ENCODE peak calls at places on chromosomes 1 and 21, in four cellular contexts. K is progenitor cell of endocrine pancreas, X is MCF 10A, E is heart right ventricle. H is an unnamed sample.
A peak's percentile ranks its signal among the peaks of the same experiment; 100 is the strongest.

GRCh38 chr1:235090406-235091069 is 38.1 kb downstream of the TOMM20 start:
- DNase-seq in K (no peak), X (no peak), E (no peak), H (no peak)

GRCh38 chr1:203519896-203520295 is 25.9 kb downstream of the OPTC start:
- DNase-seq in K (no peak), X (no peak), E (no peak), H (no peak)

GRCh38 chr1:206905295-206906164 is 8.3 kb downstream of the IL24 start:
- DNase-seq in K (no peak), X (peak; percentile 97), E (no peak), H (no peak)

GRCh38 chr1:59846209-59846894 is 31.6 kb downstream of the HOOK1 start:
- DNase-seq in K (no peak), X (no peak), E (no peak), H (no peak)

GRCh38 chr21:21898801-21899200 is 900.6 kb downstream of the NCAM2 start:
- DNase-seq in K (no peak), X (no peak), E (no peak), H (no peak)

GRCh38 chr1:113205980-113206766 is 133.2 kb downstream of the LRIG2 start:
- DNase-seq in K (no peak), X (no peak), E (no peak), H (no peak)

GRCh38 chr1:55146781-55147180 is 68.4 kb downstream of the USP24 start:
- DNase-seq in K (no peak), X (peak; percentile 55), E (peak; percentile 24), H (no peak)

GRCh38 chr1:54125671-54126070 is 27.1 kb downstream of the CDCP2 start:
- DNase-seq in K (no peak), X (peak; percentile 36), E (peak; percentile 19), H (no peak)

GRCh38 chr1:174398246-174398645 is 49.5 kb upstream of the GPR52 start:
- DNase-seq in K (no peak), X (no peak), E (no peak), H (no peak)

GRCh38 chr1:21313146-21313885 is 23.1 kb upstream of the ECE1 start:
- DNase-seq in K (no peak), X (no peak), E (no peak), H (no peak)

GRCh38 chr1:218525451-218526197 is 180.5 kb downstream of the TGFB2 start:
- DNase-seq in K (no peak), X (no peak), E (no peak), H (no peak)

GRCh38 chr21:25721987-25722386 is 12.7 kb downstream of the ATP5PF start:
- DNase-seq in K (no peak), X (no peak), E (no peak), H (no peak)

GRCh38 chr1:58755468-58755872 is 28.4 kb downstream of the JUN start:
- DNase-seq in K (no peak), X (peak; percentile 98), E (peak; percentile 61), H (no peak)

GRCh38 chr1:53511933-53512806 is 53.0 kb downstream of the DMRTB1 start:
- DNase-seq in K (no peak), X (peak; percentile 59), E (peak; percentile 45), H (no peak)

GRCh38 chr1:221035680-221036153 is 156.5 kb downstream of the HLX start:
- DNase-seq in K (no peak), X (peak; percentile 83), E (peak; percentile 13), H (no peak)

GRCh38 chr1:108096089-108096488 is 104.1 kb downstream of the SLC25A24 start:
- DNase-seq in K (no peak), X (no peak), E (no peak), H (no peak)

GRCh38 chr1:89277725-89278124 is 5.1 kb upstream of the GBP5 start:
- DNase-seq in K (no peak), X (no peak), E (no peak), H (no peak)

GRCh38 chr1:162349635-162350330 is 26.9 kb downstream of the SPATA46 start:
- DNase-seq in K (no peak), X (peak; percentile 81), E (no peak), H (no peak)

GRCh38 chr1:202967684-202968281 is 726 bp upstream of the CYB5R1 start:
- DNase-seq in K (no peak), X (no peak), E (peak; percentile 13), H (no peak)

GRCh38 chr1:116118471-116118870 is 7.3 kb downstream of the MAB21L3 start:
- DNase-seq in K (no peak), X (no peak), E (no peak), H (no peak)

GRCh38 chr1:25621876-25622275 is 5.3 kb downstream of the MAN1C1 start:
- DNase-seq in K (no peak), X (no peak), E (no peak), H (no peak)

GRCh38 chr1:186984959-186985358 is 156.2 kb downstream of the PLA2G4A start:
- DNase-seq in K (no peak), X (no peak), E (no peak), H (no peak)

GRCh38 chr1:14794136-14794768 is 195.8 kb downstream of the KAZN start:
- DNase-seq in K (no peak), X (no peak), E (no peak), H (no peak)

GRCh38 chr1:207670192-207670591 is 25.3 kb downstream of the CR1L start:
- DNase-seq in K (no peak), X (no peak), E (no peak), H (no peak)

GRCh38 chr1:42756956-42757891 is 9.6 kb downstream of the P3H1 start:
- DNase-seq in K (no peak), X (peak; percentile 70), E (no peak), H (no peak)

GRCh38 chr1:212620293-212620692 is 11.7 kb downstream of the ATF3 start:
- DNase-seq in K (no peak), X (no peak), E (no peak), H (no peak)

GRCh38 chr1:167663002-167663772 is 33.2 kb downstream of the RCSD1 start:
- DNase-seq in K (no peak), X (peak; percentile 99), E (peak; percentile 42), H (no peak)

GRCh38 chr1:8456306-8456912 is 138.5 kb downstream of the SLC45A1 start:
- DNase-seq in K (no peak), X (peak; percentile 44), E (no peak), H (no peak)

GRCh38 chr1:62045579-62045978 is 149.1 kb upstream of the L1TD1 start:
- DNase-seq in K (no peak), X (peak; percentile 8), E (peak; percentile 15), H (no peak)

GRCh38 chr1:155093938-155094621 is 15.4 kb downstream of the EFNA3 start:
- DNase-seq in K (no peak), X (peak; percentile 76), E (peak; percentile 62), H (no peak)

GRCh38 chr1:233094691-233095090 is 144.3 kb downstream of the NTPCR start:
- DNase-seq in K (no peak), X (no peak), E (no peak), H (no peak)

GRCh38 chr1:233735847-233736246 is 121.9 kb downstream of the KCNK1 start:
- DNase-seq in K (no peak), X (no peak), E (no peak), H (no peak)

GRCh38 chr1:93880731-93881130 is 1.7 kb upstream of the DNTTIP2 start:
- DNase-seq in K (no peak), X (no peak), E (no peak), H (no peak)

GRCh38 chr1:6033986-6034749 is 11.5 kb upstream of the KCNAB2 start:
- DNase-seq in K (peak; percentile 61), X (peak; percentile 27), E (peak; percentile 37), H (no peak)

GRCh38 chr1:9371391-9371935 is 78.8 kb downstream of the SPSB1 start:
- DNase-seq in K (no peak), X (no peak), E (peak; percentile 63), H (no peak)

GRCh38 chr1:208219659-208220282 is 24.4 kb downstream of the PLXNA2 start:
- DNase-seq in K (no peak), X (peak; percentile 98), E (peak; percentile 87), H (no peak)

GRCh38 chr21:42474043-42474831 is 21.8 kb downstream of the RSPH1 start:
- DNase-seq in K (no peak), X (peak; percentile 80), E (no peak), H (no peak)

GRCh38 chr1:43582162-43582566 is 51.5 kb downstream of the PTPRF start:
- DNase-seq in K (no peak), X (peak; percentile 98), E (no peak), H (no peak)

GRCh38 chr1:57017717-57018116 is 51.9 kb upstream of the C8B start:
- DNase-seq in K (no peak), X (peak; percentile 24), E (no peak), H (no peak)

GRCh38 chr1:237736372-237737029 is 154.2 kb downstream of the ZP4 start:
- DNase-seq in K (no peak), X (peak; percentile 54), E (no peak), H (no peak)
- TF ChIP-seq CTCF in K (peak; percentile 37), X (peak; percentile 60), E (no peak), H (no peak)

DNA sequence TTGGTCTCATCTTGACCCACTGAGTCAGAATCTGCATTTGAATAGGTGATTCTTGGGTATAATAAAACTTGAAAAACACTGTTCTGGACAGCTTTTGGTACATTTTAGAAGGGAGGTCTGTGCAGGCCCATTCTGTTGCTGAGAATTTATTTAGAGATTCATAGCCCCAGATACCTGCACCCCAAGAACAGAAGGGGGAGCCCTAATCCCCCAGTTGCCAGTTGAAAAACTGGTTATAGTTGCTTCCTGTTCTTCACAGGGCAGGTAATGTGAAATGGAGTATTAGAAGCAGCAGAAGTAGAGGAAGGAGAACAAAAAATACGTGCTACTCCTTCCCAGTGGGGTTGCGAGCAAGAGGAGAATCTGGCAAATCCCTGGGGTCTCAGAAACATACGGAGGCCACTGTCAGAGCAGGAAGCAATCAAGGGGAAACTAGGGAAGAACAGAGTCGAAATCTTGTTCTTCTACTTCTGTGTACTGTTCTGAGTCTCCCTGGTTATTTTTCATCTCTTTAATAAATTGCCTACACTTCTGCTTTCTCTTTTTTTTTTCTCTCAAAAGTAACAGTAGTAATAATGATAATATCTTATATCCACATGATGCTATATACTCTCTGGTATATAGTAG is 4.6 kb upstream of the CLCA2 start:
- DNase-seq in K (no peak), X (peak; percentile 73), E (peak; percentile 23), H (no peak)
- TF ChIP-seq CTCF in K (peak; percentile 33), X (peak; percentile 58), E (no peak), H (no peak)

GRCh38 chr1:1305300-1306069 is 2.2 kb downstream of the ACAP3 start:
- DNase-seq in K (no peak), X (peak; percentile 82), E (peak; percentile 77), H (peak; percentile 68)
- TF ChIP-seq CTCF in K (no peak), X (peak; percentile 17), E (no peak), H (no peak)

GRCh38 chr21:45836694-45837670 is 144.6 kb upstream of the COL6A1 start:
- DNase-seq in K (no peak), X (no peak), E (no peak), H (peak; percentile 1)
- TF ChIP-seq CTCF in K (no peak), X (no peak), E (no peak), H (no peak)

H was measured in omental fat pad.